ENCODE peak calls at places on chromosomes 13 and 19, in five cellular contexts. One of them, this sample, is unnamed.
A peak's percentile ranks its signal among the peaks of the same experiment; 100 is the strongest.

GRCh38 chr13:63408227-63409202 is 1992.9 kb upstream of the PCDH20 start:
- DNase-seq in right cardiac atrium: no peak
- DNase-seq in GM10248: no peak
- DNase-seq in nucleus accumbens: no peak
- DNase-seq in NCI-H1092 treated with DMSO at 0.1 percent for 48 hours: peak; percentile 24
- DNase-seq in this sample: no peak

GRCh38 chr19:4164262-4164661 is 10.8 kb downstream of the CREB3L3 start:
- DNase-seq in right cardiac atrium: no peak
- DNase-seq in nucleus accumbens: no peak
- DNase-seq in GM10248: no peak
- DNase-seq in NCI-H1092 treated with DMSO at 0.1 percent for 48 hours: no peak
- DNase-seq in this sample: no peak

GRCh38 chr19:4061683-4062575 is 4.8 kb downstream of the ZBTB7A start:
- DNase-seq in nucleus accumbens: no peak
- DNase-seq in right cardiac atrium: peak; percentile 70
- DNase-seq in GM10248: no peak
- DNase-seq in NCI-H1092 treated with DMSO at 0.1 percent for 48 hours: no peak
- DNase-seq in this sample: no peak

GRCh38 chr13:86846501-86846900 is 824.7 kb upstream of the SLITRK5 start:
- DNase-seq in GM10248: no peak
- DNase-seq in right cardiac atrium: no peak
- DNase-seq in nucleus accumbens: no peak
- DNase-seq in NCI-H1092 treated with DMSO at 0.1 percent for 48 hours: no peak
- DNase-seq in this sample: no peak

GRCh38 chr13:37640499-37640898 is 41.9 kb upstream of the POSTN start:
- DNase-seq in GM10248: no peak
- DNase-seq in right cardiac atrium: no peak
- DNase-seq in nucleus accumbens: no peak
- DNase-seq in NCI-H1092 treated with DMSO at 0.1 percent for 48 hours: peak; percentile 38
- DNase-seq in this sample: no peak

GRCh38 chr19:9306443-9306842 is 3.2 kb downstream of the ZNF699 start:
- DNase-seq in GM10248: no peak
- DNase-seq in right cardiac atrium: no peak
- DNase-seq in nucleus accumbens: no peak
- DNase-seq in NCI-H1092 treated with DMSO at 0.1 percent for 48 hours: no peak
- DNase-seq in this sample: no peak

GRCh38 chr13:114136576-114136975 is 4.2 kb upstream of the RASA3 start:
- DNase-seq in right cardiac atrium: no peak
- DNase-seq in GM10248: no peak
- DNase-seq in NCI-H1092 treated with DMSO at 0.1 percent for 48 hours: no peak
- DNase-seq in nucleus accumbens: no peak
- DNase-seq in this sample: no peak

GRCh38 chr13:98454389-98454881 is 122.5 kb downstream of the STK24 start:
- DNase-seq in right cardiac atrium: peak; percentile 57
- DNase-seq in NCI-H1092 treated with DMSO at 0.1 percent for 48 hours: peak; percentile 85
- DNase-seq in GM10248: no peak
- DNase-seq in nucleus accumbens: no peak
- DNase-seq in this sample: no peak

GRCh38 chr13:108427355-108427754 is 157.8 kb downstream of the TNFSF13B start:
- DNase-seq in GM10248: no peak
- DNase-seq in nucleus accumbens: no peak
- DNase-seq in NCI-H1092 treated with DMSO at 0.1 percent for 48 hours: no peak
- DNase-seq in right cardiac atrium: no peak
- DNase-seq in this sample: no peak

GRCh38 chr19:13633109-13633508 is 126.8 kb upstream of the CACNA1A start:
- DNase-seq in GM10248: no peak
- DNase-seq in right cardiac atrium: no peak
- DNase-seq in NCI-H1092 treated with DMSO at 0.1 percent for 48 hours: peak; percentile 100
- DNase-seq in nucleus accumbens: no peak
- DNase-seq in this sample: no peak

GRCh38 chr13:65562305-65562704 is 1667.8 kb downstream of the PCDH9 start:
- DNase-seq in GM10248: no peak
- DNase-seq in NCI-H1092 treated with DMSO at 0.1 percent for 48 hours: no peak
- DNase-seq in nucleus accumbens: no peak
- DNase-seq in right cardiac atrium: no peak
- DNase-seq in this sample: no peak

GRCh38 chr13:23599083-23599925 is 29.1 kb downstream of the TNFRSF19 start:
- DNase-seq in GM10248: no peak
- DNase-seq in NCI-H1092 treated with DMSO at 0.1 percent for 48 hours: no peak
- DNase-seq in nucleus accumbens: no peak
- DNase-seq in right cardiac atrium: no peak
- DNase-seq in this sample: no peak

GRCh38 chr19:47699360-47699917 is 13.8 kb upstream of the EHD2 start:
- DNase-seq in GM10248: peak; percentile 84
- DNase-seq in NCI-H1092 treated with DMSO at 0.1 percent for 48 hours: peak; percentile 16
- DNase-seq in right cardiac atrium: peak; percentile 78
- DNase-seq in nucleus accumbens: peak; percentile 8
- DNase-seq in this sample: no peak

GRCh38 chr19:9923440-9923839 is 12.9 kb downstream of the OLFM2 start:
- DNase-seq in right cardiac atrium: no peak
- DNase-seq in NCI-H1092 treated with DMSO at 0.1 percent for 48 hours: no peak
- DNase-seq in GM10248: no peak
- DNase-seq in nucleus accumbens: no peak
- DNase-seq in this sample: no peak

GRCh38 chr19:14183741-14184395 is 22.1 kb downstream of the ADGRL1 start:
- DNase-seq in nucleus accumbens: no peak
- DNase-seq in right cardiac atrium: no peak
- DNase-seq in GM10248: no peak
- DNase-seq in NCI-H1092 treated with DMSO at 0.1 percent for 48 hours: no peak
- DNase-seq in this sample: no peak

GRCh38 chr13:22648325-22648758 is 532.4 kb upstream of the SGCG start:
- DNase-seq in NCI-H1092 treated with DMSO at 0.1 percent for 48 hours: no peak
- DNase-seq in GM10248: no peak
- DNase-seq in nucleus accumbens: no peak
- DNase-seq in right cardiac atrium: no peak
- DNase-seq in this sample: no peak

GRCh38 chr19:49786432-49786831 is 19.6 kb downstream of the AP2A1 start:
- DNase-seq in GM10248: no peak
- DNase-seq in NCI-H1092 treated with DMSO at 0.1 percent for 48 hours: no peak
- DNase-seq in right cardiac atrium: peak; percentile 50
- DNase-seq in nucleus accumbens: no peak
- DNase-seq in this sample: no peak

GRCh38 chr13:99227909-99228688 is 27.4 kb downstream of the UBAC2 start:
- DNase-seq in right cardiac atrium: no peak
- DNase-seq in NCI-H1092 treated with DMSO at 0.1 percent for 48 hours: no peak
- DNase-seq in GM10248: no peak
- DNase-seq in nucleus accumbens: no peak
- DNase-seq in this sample: no peak